ENCODE peak calls at places on chromosome 16, in five cellular contexts. One of them, this sample, is unnamed.
A peak's percentile ranks its signal among the peaks of the same experiment; 100 is the strongest.

GRCh38 chr16:87045462-87046216 is 271.6 kb downstream of the C16orf95 start:
- DNase-seq in GM12878: no peak
- DNase-seq in colonic mucosa: no peak
- DNase-seq in fibroblast of lung: no peak
- DNase-seq in WERI-Rb-1: no peak
- DNase-seq in this sample: no peak

GRCh38 chr16:16062023-16062932 is 112.9 kb downstream of the ABCC1 start:
- DNase-seq in fibroblast of lung: no peak
- DNase-seq in WERI-Rb-1: no peak
- DNase-seq in GM12878: no peak
- DNase-seq in colonic mucosa: no peak
- DNase-seq in this sample: no peak

GRCh38 chr16:12168054-12169018 is 191.8 kb downstream of the SNX29 start:
- DNase-seq in GM12878: no peak
- DNase-seq in WERI-Rb-1: no peak
- DNase-seq in fibroblast of lung: no peak
- DNase-seq in colonic mucosa: no peak
- DNase-seq in this sample: no peak

GRCh38 chr16:48556913-48557351 is 53.0 kb downstream of the N4BP1 start:
- DNase-seq in WERI-Rb-1: no peak
- DNase-seq in fibroblast of lung: peak; percentile 86
- DNase-seq in GM12878: peak; percentile 40
- DNase-seq in colonic mucosa: no peak
- DNase-seq in this sample: no peak

GRCh38 chr16:3825103-3825502 is 55.4 kb downstream of the CREBBP start:
- DNase-seq in GM12878: no peak
- DNase-seq in fibroblast of lung: peak; percentile 79
- DNase-seq in colonic mucosa: no peak
- DNase-seq in WERI-Rb-1: no peak
- DNase-seq in this sample: no peak

GRCh38 chr16:86977076-86977676 is 340.0 kb downstream of the C16orf95 start:
- DNase-seq in GM12878: no peak
- DNase-seq in colonic mucosa: no peak
- DNase-seq in WERI-Rb-1: no peak
- DNase-seq in fibroblast of lung: no peak
- DNase-seq in this sample: no peak

GRCh38 chr16:2777231-2777902 is at the start of gene ELOB:
- DNase-seq in fibroblast of lung: peak; percentile 72
- DNase-seq in colonic mucosa: peak; percentile 89
- DNase-seq in WERI-Rb-1: peak; percentile 86
- DNase-seq in GM12878: no peak
- DNase-seq in this sample: peak; percentile 63

GRCh38 chr16:11133344-11133921 is 122.6 kb downstream of the SOCS1 start:
- DNase-seq in WERI-Rb-1: no peak
- DNase-seq in colonic mucosa: peak; percentile 44
- DNase-seq in GM12878: no peak
- DNase-seq in fibroblast of lung: peak; percentile 98
- DNase-seq in this sample: peak; percentile 36

GRCh38 chr16:80150978-80151705 is 389.7 kb upstream of the DYNLRB2 start:
- DNase-seq in GM12878: no peak
- DNase-seq in fibroblast of lung: peak; percentile 81
- DNase-seq in WERI-Rb-1: no peak
- DNase-seq in colonic mucosa: no peak
- DNase-seq in this sample: no peak

GRCh38 chr16:54930034-54930938 is at the start of gene IRX5:
- DNase-seq in colonic mucosa: peak; percentile 80
- DNase-seq in GM12878: no peak
- DNase-seq in WERI-Rb-1: peak; percentile 88
- DNase-seq in fibroblast of lung: peak; percentile 98
- DNase-seq in this sample: peak; percentile 94

GRCh38 chr16:54066451-54067056 is 220.0 kb downstream of the IRX3 start:
- DNase-seq in colonic mucosa: no peak
- DNase-seq in GM12878: no peak
- DNase-seq in WERI-Rb-1: no peak
- DNase-seq in fibroblast of lung: peak; percentile 14
- DNase-seq in this sample: no peak

GRCh38 chr16:75323928-75324327 is 72.5 kb upstream of the BCAR1 start:
- DNase-seq in fibroblast of lung: no peak
- DNase-seq in WERI-Rb-1: no peak
- DNase-seq in GM12878: no peak
- DNase-seq in colonic mucosa: no peak
- DNase-seq in this sample: no peak

GRCh38 chr16:48479955-48480354 is 94.7 kb upstream of the SIAH1 start:
- DNase-seq in GM12878: no peak
- DNase-seq in fibroblast of lung: no peak
- DNase-seq in WERI-Rb-1: no peak
- DNase-seq in colonic mucosa: no peak
- DNase-seq in this sample: no peak

GRCh38 chr16:48123104-48123788 is 32.5 kb downstream of the ABCC12 start:
- DNase-seq in GM12878: no peak
- DNase-seq in colonic mucosa: no peak
- DNase-seq in WERI-Rb-1: no peak
- DNase-seq in fibroblast of lung: peak; percentile 99
- DNase-seq in this sample: no peak

GRCh38 chr16:27475561-27475960 is 73.6 kb downstream of the IL21R start:
- DNase-seq in WERI-Rb-1: no peak
- DNase-seq in colonic mucosa: no peak
- DNase-seq in fibroblast of lung: peak; percentile 95
- DNase-seq in GM12878: no peak
- DNase-seq in this sample: no peak

GRCh38 chr16:19883296-19883951 is 1.2 kb downstream of the GPRC5B start:
- DNase-seq in GM12878: no peak
- DNase-seq in colonic mucosa: peak; percentile 24
- DNase-seq in WERI-Rb-1: no peak
- DNase-seq in fibroblast of lung: peak; percentile 25
- DNase-seq in this sample: peak; percentile 78

GRCh38 chr16:10547708-10548107 is 32.7 kb downstream of the EMP2 start:
- DNase-seq in WERI-Rb-1: no peak
- DNase-seq in GM12878: no peak
- DNase-seq in fibroblast of lung: no peak
- DNase-seq in colonic mucosa: no peak
- DNase-seq in this sample: no peak

GRCh38 chr16:80463303-80463702 is 77.5 kb upstream of the DYNLRB2 start:
- DNase-seq in GM12878: no peak
- DNase-seq in WERI-Rb-1: no peak
- DNase-seq in fibroblast of lung: no peak
- DNase-seq in colonic mucosa: no peak
- DNase-seq in this sample: no peak

GRCh38 chr16:81876273-81876900 is 97.3 kb downstream of the PLCG2 start:
- DNase-seq in fibroblast of lung: no peak
- DNase-seq in WERI-Rb-1: no peak
- DNase-seq in colonic mucosa: no peak
- DNase-seq in GM12878: no peak
- DNase-seq in this sample: no peak

GRCh38 chr16:65122974-65123845 is 1.3 kb upstream of the CDH11 start:
- DNase-seq in fibroblast of lung: peak; percentile 73
- DNase-seq in colonic mucosa: peak; percentile 56
- DNase-seq in GM12878: no peak
- DNase-seq in WERI-Rb-1: peak; percentile 25
- DNase-seq in this sample: no peak

GRCh38 chr16:77191259-77191969 is 424 bp downstream of the MON1B start:
- DNase-seq in fibroblast of lung: no peak
- DNase-seq in colonic mucosa: peak; percentile 31
- DNase-seq in GM12878: no peak
- DNase-seq in WERI-Rb-1: no peak
- DNase-seq in this sample: no peak

GRCh38 chr16:29809850-29810698 is 1.9 kb upstream of the PRRT2 start:
- DNase-seq in fibroblast of lung: no peak
- DNase-seq in colonic mucosa: no peak
- DNase-seq in WERI-Rb-1: peak; percentile 55
- DNase-seq in GM12878: no peak
- DNase-seq in this sample: no peak

DNA sequence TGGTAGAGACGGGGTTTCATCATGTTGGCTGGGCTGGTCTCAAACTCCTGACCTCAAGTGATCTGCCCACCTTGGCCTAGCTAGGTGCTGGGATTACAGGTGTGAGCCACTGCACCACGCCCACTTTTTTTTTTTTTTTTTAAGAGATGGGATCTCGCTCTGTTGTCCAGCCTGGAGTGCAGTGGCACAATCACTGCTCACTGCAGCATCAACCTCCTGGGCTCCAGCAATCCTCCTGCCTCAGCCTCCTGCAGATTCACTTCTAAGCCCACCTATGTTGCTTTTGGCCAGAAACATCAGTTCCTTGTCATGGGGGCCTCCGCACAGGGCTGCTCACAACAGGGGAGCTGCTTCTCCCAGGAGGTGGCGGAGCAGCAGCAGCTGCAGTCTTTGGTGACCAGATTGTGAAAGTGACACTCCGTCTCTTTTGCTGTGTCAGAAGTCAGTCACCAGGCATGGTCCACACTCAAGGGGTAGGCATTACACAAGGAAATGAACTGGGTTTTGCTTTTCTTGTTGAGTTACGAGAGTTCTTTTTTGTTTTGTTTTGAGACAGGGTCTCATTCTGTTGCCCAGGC is 4.5 kb upstream of the NME4 start:
- DNase-seq in colonic mucosa: no peak
- DNase-seq in WERI-Rb-1: no peak
- DNase-seq in fibroblast of lung: no peak
- DNase-seq in GM12878: no peak
- DNase-seq in this sample: no peak
- H3K27ac ChIP-seq in colonic mucosa: no peak overlapping the region
- H3K27ac ChIP-seq in WERI-Rb-1: no peak overlapping the region
- H3K27ac ChIP-seq in fibroblast of lung: no peak overlapping the region
- H3K27ac ChIP-seq in GM12878: no peak overlapping the region
- H3K27ac ChIP-seq in this sample: no peak overlapping the region

GRCh38 chr16:84806256-84806889 is 13.4 kb upstream of the CRISPLD2 start:
- DNase-seq in fibroblast of lung: peak; percentile 94
- DNase-seq in GM12878: peak; percentile 13
- DNase-seq in colonic mucosa: no peak
- DNase-seq in WERI-Rb-1: no peak
- DNase-seq in this sample: no peak

GRCh38 chr16:84807776-84808175 is 12.0 kb upstream of the CRISPLD2 start:
- DNase-seq in WERI-Rb-1: no peak
- DNase-seq in fibroblast of lung: no peak
- DNase-seq in colonic mucosa: no peak
- DNase-seq in GM12878: no peak
- DNase-seq in this sample: no peak

GRCh38 chr16:84804326-84804725 is 15.5 kb upstream of the CRISPLD2 start:
- DNase-seq in GM12878: no peak
- DNase-seq in WERI-Rb-1: no peak
- DNase-seq in fibroblast of lung: no peak
- DNase-seq in colonic mucosa: no peak
- DNase-seq in this sample: no peak

GRCh38 chr16:84808812-84809211 is 11.0 kb upstream of the CRISPLD2 start:
- DNase-seq in fibroblast of lung: no peak
- DNase-seq in WERI-Rb-1: no peak
- DNase-seq in colonic mucosa: no peak
- DNase-seq in GM12878: no peak
- DNase-seq in this sample: no peak

DNA sequence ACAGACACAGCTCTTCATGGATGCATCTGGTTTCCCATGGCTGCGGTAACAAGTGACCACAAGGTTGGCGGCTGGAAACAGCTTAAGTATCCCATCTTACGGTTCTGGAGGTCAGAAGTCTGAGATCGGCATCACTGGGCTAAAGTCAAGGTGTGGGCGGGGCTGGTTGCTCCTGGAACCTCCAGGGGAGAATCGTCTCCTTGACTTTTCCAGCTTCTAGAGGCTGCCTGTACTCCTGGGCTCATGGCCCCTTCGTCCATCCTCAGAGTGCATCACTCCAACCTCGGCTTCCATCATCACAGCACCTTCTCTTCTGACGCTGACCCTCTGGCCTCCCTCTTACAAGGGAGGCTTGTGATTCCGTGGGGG is 12.9 kb upstream of the CRISPLD2 start:
- DNase-seq in GM12878: no peak
- DNase-seq in colonic mucosa: no peak
- DNase-seq in WERI-Rb-1: no peak
- DNase-seq in fibroblast of lung: no peak
- DNase-seq in this sample: no peak
- H3K27ac ChIP-seq in GM12878: no peak overlapping the region
- H3K27ac ChIP-seq in colonic mucosa: peak overlapping the region; percentile 44
- H3K27ac ChIP-seq in WERI-Rb-1: no peak overlapping the region
- H3K27ac ChIP-seq in fibroblast of lung: peak overlapping the region; percentile 54
- H3K27ac ChIP-seq in this sample: no peak overlapping the region

DNA sequence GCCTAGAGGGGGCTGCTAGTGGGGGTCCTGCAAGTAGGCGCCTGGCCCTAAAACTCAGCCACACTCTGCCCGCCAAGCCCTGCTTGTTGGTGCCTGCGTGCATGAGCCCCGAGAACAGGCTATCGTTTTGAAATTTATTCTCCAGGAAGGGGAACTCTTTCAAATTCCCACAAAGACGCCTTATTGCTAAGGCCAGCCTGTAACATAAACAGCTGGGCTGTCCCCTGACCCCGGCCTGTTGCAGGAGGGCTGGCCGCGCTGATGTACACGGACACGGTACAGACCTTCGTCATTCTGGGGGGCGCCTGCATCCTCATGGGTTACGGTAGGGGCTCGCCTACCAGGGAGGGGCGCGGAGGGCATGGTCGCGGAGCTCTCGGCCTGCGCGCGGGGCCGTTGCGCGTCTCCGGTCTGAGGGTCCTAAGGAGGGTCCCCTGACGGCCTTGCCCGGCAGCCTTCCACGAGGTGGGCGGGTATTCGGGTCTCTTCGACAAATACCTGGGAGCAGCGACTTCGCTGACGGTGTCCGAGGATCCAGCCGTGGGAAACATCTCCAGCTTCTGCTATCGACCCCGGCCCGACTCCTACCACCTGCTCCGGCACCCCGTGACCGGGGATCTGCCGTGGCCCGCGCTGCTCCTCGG is 4.3 kb downstream of the SLC5A2 start:
- DNase-seq in colonic mucosa: no peak
- DNase-seq in WERI-Rb-1: no peak
- DNase-seq in fibroblast of lung: no peak
- DNase-seq in GM12878: no peak
- DNase-seq in this sample: no peak
- H3K27ac ChIP-seq in colonic mucosa: peak overlapping the region; percentile 54
- H3K27ac ChIP-seq in WERI-Rb-1: peak overlapping the region; percentile 1
- H3K27ac ChIP-seq in fibroblast of lung: no peak overlapping the region
- H3K27ac ChIP-seq in GM12878: no peak overlapping the region
- H3K27ac ChIP-seq in this sample: no peak overlapping the region

GRCh38 chr16:89095401-89095974 is 1.8 kb downstream of the ACSF3 start:
- DNase-seq in WERI-Rb-1: no peak
- DNase-seq in colonic mucosa: no peak
- DNase-seq in fibroblast of lung: no peak
- DNase-seq in GM12878: no peak
- DNase-seq in this sample: no peak
- H3K27ac ChIP-seq in WERI-Rb-1: no peak overlapping the region
- H3K27ac ChIP-seq in colonic mucosa: no peak overlapping the region
- H3K27ac ChIP-seq in fibroblast of lung: no peak overlapping the region
- H3K27ac ChIP-seq in GM12878: peak overlapping the region; percentile 51
- H3K27ac ChIP-seq in this sample: no peak overlapping the region

DNA sequence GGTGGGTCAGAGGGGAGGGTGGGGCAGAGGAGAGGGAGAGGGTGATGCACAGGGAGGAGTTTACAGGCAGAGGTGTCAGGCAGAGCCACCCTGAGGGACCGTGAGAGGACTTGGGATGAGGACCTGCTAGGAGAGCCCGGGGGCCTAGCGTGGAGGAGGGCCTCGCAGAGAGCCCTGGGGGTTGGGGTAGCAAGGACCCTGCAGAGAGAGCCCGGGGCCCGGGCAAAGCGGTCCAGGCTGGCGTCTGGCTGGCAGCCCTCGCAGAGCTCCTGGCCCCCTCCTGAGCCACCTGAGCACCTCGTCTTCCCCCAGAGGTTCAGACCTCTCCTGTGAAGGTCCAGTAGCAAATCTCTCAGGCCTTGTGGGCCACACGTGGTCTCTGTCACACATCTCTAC is 42.0 kb upstream of the ZNF469 start:
- DNase-seq in WERI-Rb-1: no peak
- DNase-seq in colonic mucosa: no peak
- DNase-seq in fibroblast of lung: no peak
- DNase-seq in GM12878: no peak
- DNase-seq in this sample: no peak
- H3K27ac ChIP-seq in WERI-Rb-1: no peak overlapping the region
- H3K27ac ChIP-seq in colonic mucosa: no peak overlapping the region
- H3K27ac ChIP-seq in fibroblast of lung: no peak overlapping the region
- H3K27ac ChIP-seq in GM12878: no peak overlapping the region
- H3K27ac ChIP-seq in this sample: no peak overlapping the region

GRCh38 chr16:8847623-8848022 is 21.2 kb downstream of the CARHSP1 start:
- DNase-seq in WERI-Rb-1: no peak
- DNase-seq in colonic mucosa: no peak
- DNase-seq in GM12878: no peak
- DNase-seq in fibroblast of lung: no peak
- DNase-seq in this sample: no peak
- H3K27ac ChIP-seq in WERI-Rb-1: no peak overlapping the region
- H3K27ac ChIP-seq in colonic mucosa: no peak overlapping the region
- H3K27ac ChIP-seq in GM12878: no peak overlapping the region
- H3K27ac ChIP-seq in fibroblast of lung: no peak overlapping the region
- H3K27ac ChIP-seq in this sample: no peak overlapping the region